ENCODE peak calls at places on chromosomes 4 and X, in eight cellular contexts. O, V, Z, B, I, G, N and Q are unnamed samples.
A peak's percentile ranks its signal among the peaks of the same experiment; 100 is the strongest.

GRCh38 chrX:54116391-54116790 is 66.7 kb downstream of the FAM120C start:
- DNase-seq in Z (peak; percentile 3), G (no peak), N (no peak), I (no peak), V (no peak), O (no peak), B (no peak), Q (no peak)

GRCh38 chrX:28246675-28247074 is 265.4 kb upstream of the DCAF8L1 start:
- DNase-seq in I (no peak), N (no peak), Z (no peak), G (no peak), V (no peak), B (no peak), O (no peak), Q (no peak)

GRCh38 chr4:25258980-25259578 is 25.2 kb downstream of the PI4K2B start:
- DNase-seq in B (no peak), O (no peak), G (no peak), Z (no peak), I (no peak), N (peak; percentile 37), V (no peak), Q (no peak)

GRCh38 chrX:128021566-128021965 is 30.6 kb downstream of the ACTRT1 start:
- DNase-seq in O (no peak), I (no peak), Z (no peak), B (no peak), N (no peak), G (no peak), V (no peak), Q (no peak)

GRCh38 chr4:101020956-101021355 is 326.4 kb downstream of the PPP3CA start:
- DNase-seq in B (peak; percentile 34), N (peak; percentile 70), G (no peak), Z (no peak), O (no peak), I (no peak), V (no peak), Q (peak; percentile 25)

GRCh38 chr4:87114245-87115062 is 106.0 kb downstream of the KLHL8 start:
- DNase-seq in B (no peak), I (no peak), Z (peak; percentile 74), G (no peak), N (peak; percentile 86), V (no peak), O (no peak), Q (no peak)

GRCh38 chr4:89171176-89171575 is 59.8 kb downstream of the TIGD2 start:
- DNase-seq in B (no peak), I (no peak), N (no peak), Z (no peak), V (no peak), O (no peak), G (no peak), Q (no peak)

GRCh38 chrX:83916525-83916924 is 55.6 kb downstream of the CYLC1 start:
- DNase-seq in G (peak; percentile 51), I (no peak), Z (peak; percentile 39), N (peak; percentile 34), O (no peak), B (peak; percentile 32), V (no peak), Q (peak; percentile 46)

GRCh38 chr4:133588306-133588705 is 439.2 kb downstream of the PCDH10 start:
- DNase-seq in G (no peak), I (no peak), O (no peak), N (no peak), Z (no peak), B (no peak), V (no peak), Q (no peak)

GRCh38 chrX:34848281-34848680 is 94.3 kb upstream of the FAM47B start:
- DNase-seq in B (no peak), O (no peak), Z (no peak), I (no peak), G (no peak), N (no peak), V (no peak), Q (no peak)

GRCh38 chr4:94410678-94411206 is 41.0 kb upstream of the PDLIM5 start:
- DNase-seq in I (peak; percentile 88), V (no peak), O (peak; percentile 67), N (no peak), B (no peak), Z (no peak), G (no peak), Q (no peak)
- H3K4me1 ChIP-seq in I (peaks cover 7% of the 10 kb centered on the region), V (peaks cover 5% of the 10 kb centered on the region), O (peaks cover 3% of the 10 kb centered on the region), N (peaks cover 2% of the 10 kb centered on the region), B (no peaks in the 10 kb centered on the region), Z (peaks cover 18% of the 10 kb centered on the region), G (peaks cover 16% of the 10 kb centered on the region), Q (peaks cover 14% of the 10 kb centered on the region)

GRCh38 chr4:156976147-156976546 is 4.5 kb upstream of the PDGFC start:
- DNase-seq in G (no peak), V (no peak), N (no peak), B (no peak), O (no peak), Z (no peak), I (no peak), Q (no peak)

GRCh38 chr4:156981262-156981661 is 9.7 kb upstream of the PDGFC start:
- DNase-seq in N (no peak), B (no peak), V (no peak), G (no peak), Z (no peak), O (no peak), I (no peak), Q (no peak)

GRCh38 chr4:156974264-156974663 is 2.7 kb upstream of the PDGFC start:
- DNase-seq in I (no peak), N (no peak), Z (no peak), O (no peak), G (peak; percentile 58), V (no peak), B (no peak), Q (no peak)

GRCh38 chr4:156972370-156972980 is 876 bp upstream of the PDGFC start:
- DNase-seq in V (no peak), O (no peak), Z (peak; percentile 6), B (peak; percentile 42), N (no peak), G (no peak), I (no peak), Q (peak; percentile 19)

DNA sequence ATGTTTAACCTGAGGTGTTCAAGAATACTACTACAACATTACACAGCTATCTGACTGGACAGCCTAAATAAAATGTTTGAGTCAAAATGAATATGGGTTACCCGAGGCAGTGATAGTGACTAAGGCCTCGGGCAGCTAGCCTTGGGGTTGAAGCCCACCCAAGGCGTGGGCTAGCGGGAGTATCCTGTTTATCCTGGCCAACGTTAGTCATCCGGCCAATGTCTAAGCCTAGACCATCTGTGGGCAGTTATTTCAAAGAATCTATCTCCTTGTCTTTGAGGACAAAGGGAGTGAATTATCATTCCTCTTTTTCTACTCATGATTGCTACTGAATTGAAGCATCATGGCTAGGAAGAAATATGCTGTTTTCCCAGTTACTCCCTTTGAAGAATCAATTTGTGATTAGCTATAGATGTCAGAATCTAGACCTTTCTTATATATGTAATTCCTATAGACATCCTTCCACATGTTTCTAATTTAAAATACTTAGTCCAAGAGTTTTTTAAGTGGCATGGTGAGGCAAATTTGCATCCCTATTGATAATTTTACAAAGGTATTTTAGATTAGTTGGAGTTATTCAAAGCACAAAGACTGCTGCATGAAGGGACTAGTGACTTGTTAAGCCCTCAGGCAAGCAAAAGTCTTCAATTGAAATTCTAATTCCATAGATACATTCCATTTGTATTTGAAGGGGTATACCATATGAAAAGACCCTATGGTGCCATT is 6.0 kb upstream of the PDGFC start:
- DNase-seq in Z (no peak), V (no peak), B (no peak), O (no peak), G (peak; percentile 100), N (no peak), I (no peak), Q (no peak)
- H3K4me1 ChIP-seq in Z (peaks cover 17% of the 10 kb centered on the region), V (no peaks in the 10 kb centered on the region), B (peaks cover 7% of the 10 kb centered on the region), O (peaks cover 8% of the 10 kb centered on the region), G (peaks cover 68% of the 10 kb centered on the region), N (no peaks in the 10 kb centered on the region), I (no peaks in the 10 kb centered on the region), Q (peaks cover 17% of the 10 kb centered on the region)

GRCh38 chrX:68413254-68413653 is 20.0 kb downstream of the OPHN1 start:
- DNase-seq in G (no peak), I (no peak), B (no peak), O (no peak), Z (no peak), N (no peak), V (no peak), Q (no peak)
- H3K4me1 ChIP-seq in G (peaks cover 20% of the 10 kb centered on the region), I (no peaks in the 10 kb centered on the region), B (no peaks in the 10 kb centered on the region), O (no peaks in the 10 kb centered on the region), Z (no peaks in the 10 kb centered on the region), N (no peaks in the 10 kb centered on the region), V (no peaks in the 10 kb centered on the region), Q (peaks cover 13% of the 10 kb centered on the region)

GRCh38 chr4:3634281-3635089 is 102.3 kb upstream of the LRPAP1 start:
- DNase-seq in Z (no peak), O (no peak), N (no peak), I (peak; percentile 33), G (no peak), V (peak; percentile 23), B (no peak), Q (no peak)

GRCh38 chr4:3635090-3635820 is 103.0 kb upstream of the LRPAP1 start:
- DNase-seq in Z (no peak), B (no peak), N (no peak), O (no peak), I (peak; percentile 27), V (peak; percentile 32), G (no peak), Q (no peak)

GRCh38 chr4:3637326-3638016 is 105.2 kb upstream of the LRPAP1 start:
- DNase-seq in I (peak; percentile 25), G (no peak), O (no peak), B (no peak), Z (no peak), V (peak; percentile 11), N (no peak), Q (no peak)

GRCh38 chr4:3638080-3638715 is 106.0 kb upstream of the LRPAP1 start:
- DNase-seq in G (no peak), Z (no peak), O (no peak), V (no peak), N (no peak), B (no peak), I (no peak), Q (no peak)

GRCh38 chr4:3636628-3637320 is 104.6 kb upstream of the LRPAP1 start:
- DNase-seq in Z (no peak), V (peak; percentile 6), G (no peak), I (peak; percentile 36), O (no peak), B (no peak), N (no peak), Q (no peak)
- H3K4me1 ChIP-seq in Z (no peaks in the 10 kb centered on the region), V (no peaks in the 10 kb centered on the region), G (no peaks in the 10 kb centered on the region), I (no peaks in the 10 kb centered on the region), O (no peaks in the 10 kb centered on the region), B (no peaks in the 10 kb centered on the region), N (no peaks in the 10 kb centered on the region), Q (no peaks in the 10 kb centered on the region)

GRCh38 chrX:65687367-65687766 is 19.9 kb downstream of the MSN start:
- DNase-seq in V (no peak), I (no peak), N (no peak), G (no peak), Z (no peak), B (no peak), O (no peak), Q (no peak)
- H3K4me1 ChIP-seq in V (peaks cover 4% of the 10 kb centered on the region), I (no peaks in the 10 kb centered on the region), N (no peaks in the 10 kb centered on the region), G (no peaks in the 10 kb centered on the region), Z (no peaks in the 10 kb centered on the region), B (peaks cover 49% of the 10 kb centered on the region), O (no peaks in the 10 kb centered on the region), Q (peaks cover 22% of the 10 kb centered on the region)